ENCODE peak calls at places on chromosome 10, in seven cellular contexts. C is naive thymus-derived CD4-positive, alpha-beta T cell; U is mucosa of gallbladder; B is A549; J is NAMALWA; P is HFFc6; H is K562. N is an unnamed sample.
A peak's percentile ranks its signal among the peaks of the same experiment; 100 is the strongest.

GRCh38 chr10:63883861-63884260 is 362.7 kb downstream of the REEP3 start:
- DNase-seq in C (no peak), U (no peak), B (no peak), J (no peak), P (no peak), H (no peak), N (no peak)

GRCh38 chr10:45040921-45041320 is 40.2 kb downstream of the ZNF22 start:
- DNase-seq in C (no peak), U (no peak), B (no peak), J (no peak), P (no peak), H (no peak), N (no peak)

GRCh38 chr10:103696411-103697145 is 158.8 kb downstream of the SH3PXD2A start:
- DNase-seq in C (peak; percentile 35), U (peak; percentile 44), B (peak; percentile 91), J (peak; percentile 71), P (peak; percentile 95), H (peak; percentile 86), N (peak; percentile 83)

GRCh38 chr10:20927495-20927894 is 30.4 kb upstream of the NEBL start:
- DNase-seq in C (no peak), U (no peak), B (no peak), J (no peak), P (no peak), H (no peak), N (no peak)

GRCh38 chr10:112471878-112472487 is 25.0 kb downstream of the VTI1A start:
- DNase-seq in C (peak; percentile 38), U (no peak), B (peak; percentile 71), J (peak; percentile 67), P (peak; percentile 45), H (peak; percentile 31), N (no peak)

GRCh38 chr10:61935085-61935484 is 33.6 kb downstream of the ARID5B start:
- DNase-seq in C (no peak), U (no peak), B (no peak), J (no peak), P (no peak), H (no peak), N (no peak)

GRCh38 chr10:78802866-78803265 is 265.9 kb upstream of the ZMIZ1 start:
- DNase-seq in C (no peak), U (no peak), B (no peak), J (no peak), P (peak; percentile 67), H (no peak), N (no peak)

GRCh38 chr10:96814264-96814663 is 17.8 kb upstream of the LCOR start:
- DNase-seq in C (no peak), U (no peak), B (peak; percentile 34), J (no peak), P (peak; percentile 91), H (no peak), N (peak; percentile 65)

GRCh38 chr10:110446277-110446676 is 51.4 kb upstream of the DUSP5 start:
- DNase-seq in C (no peak), U (no peak), B (no peak), J (no peak), P (no peak), H (no peak), N (no peak)

GRCh38 chr10:88194041-88194887 is 330.8 kb downstream of the PTEN start:
- DNase-seq in C (peak; percentile 83), U (no peak), B (no peak), J (no peak), P (peak; percentile 76), H (no peak), N (no peak)

GRCh38 chr10:117900280-117900679 is 146.5 kb downstream of the RAB11FIP2 start:
- DNase-seq in C (no peak), U (no peak), B (no peak), J (no peak), P (no peak), H (no peak), N (no peak)

GRCh38 chr10:593016-593415 is 96.5 kb downstream of the DIP2C start:
- DNase-seq in C (no peak), U (no peak), B (no peak), J (no peak), P (no peak), H (no peak), N (no peak)

GRCh38 chr10:77156406-77156879 is 481.2 kb downstream of the KCNMA1 start:
- DNase-seq in C (no peak), U (peak; percentile 81), B (peak; percentile 60), J (no peak), P (peak; percentile 68), H (no peak), N (peak; percentile 41)

GRCh38 chr10:1607466-1607865 is 129.9 kb downstream of the ADARB2 start:
- DNase-seq in C (no peak), U (no peak), B (no peak), J (no peak), P (no peak), H (no peak), N (no peak)

GRCh38 chr10:48604408-48605263 is at the start of gene ARHGAP22:
- DNase-seq in C (no peak), U (peak; percentile 31), B (peak; percentile 25), J (no peak), P (no peak), H (peak; percentile 88), N (peak; percentile 58)

GRCh38 chr10:102714621-102715455 is at the start of gene SFXN2:
- DNase-seq in C (peak; percentile 44), U (no peak), B (no peak), J (peak; percentile 72), P (no peak), H (no peak), N (no peak)

GRCh38 chr10:43125881-43126731 is 12.1 kb upstream of the CSGALNACT2 start:
- DNase-seq in C (no peak), U (peak; percentile 4), B (no peak), J (no peak), P (no peak), H (no peak), N (no peak)

N was measured in T1000.